ENCODE peak calls at places on chromosomes 2 and 18, in nine cellular contexts. K, D, J, S, I, E, Q, W and R are unnamed samples.

GRCh38 chr2:241636983-241637232 is at the start of gene THAP4:
- DNase-seq in K (no peak), D (no peak), J (no peak), S (peak), I (no peak), E (no peak), Q (peak), W (no peak), R (no peak)

GRCh38 chr2:101442667-101443061 is 32.2 kb downstream of the RFX8 start:
- DNase-seq in K (peak), D (no peak), J (no peak), S (no peak), I (no peak), E (no peak), Q (no peak), W (no peak), R (peak)

GRCh38 chr2:25301453-25302352 is 40.0 kb downstream of the DNMT3A start:
- DNase-seq in K (no peak), D (peak), J (peak), S (no peak), I (peak), E (no peak), Q (peak), W (no peak), R (peak)

GRCh38 chr2:223306371-223306770 is 254.4 kb downstream of the KCNE4 start:
- DNase-seq in K (peak), D (peak), J (peak), S (no peak), I (peak), E (peak), Q (no peak), W (peak), R (peak)

GRCh38 chr2:164690361-164690760 is 69.1 kb upstream of the GRB14 start:
- DNase-seq in K (no peak), D (no peak), J (no peak), S (no peak), I (no peak), E (peak), Q (no peak), W (no peak), R (no peak)

GRCh38 chr2:20514596-20515269 is 67.9 kb downstream of the RHOB start:
- DNase-seq in K (no peak), D (peak), J (no peak), S (peak), I (no peak), E (no peak), Q (no peak), W (no peak), R (peak)

GRCh38 chr2:149291881-149292280 is 38.5 kb upstream of the LYPD6 start:
- DNase-seq in K (no peak), D (no peak), J (no peak), S (no peak), I (no peak), E (no peak), Q (no peak), W (no peak), R (no peak)

GRCh38 chr18:9642799-9643445 is 28.6 kb upstream of the PPP4R1 start:
- DNase-seq in K (no peak), D (no peak), J (no peak), S (no peak), I (no peak), E (peak), Q (no peak), W (no peak), R (no peak)

GRCh38 chr2:10338242-10339188 is 35.8 kb downstream of the HPCAL1 start:
- DNase-seq in K (no peak), D (no peak), J (no peak), S (no peak), I (no peak), E (no peak), Q (no peak), W (no peak), R (no peak)

GRCh38 chr2:9644021-9644420 is 13.2 kb upstream of the YWHAQ start:
- DNase-seq in K (no peak), D (no peak), J (no peak), S (no peak), I (no peak), E (no peak), Q (no peak), W (no peak), R (no peak)

DNA sequence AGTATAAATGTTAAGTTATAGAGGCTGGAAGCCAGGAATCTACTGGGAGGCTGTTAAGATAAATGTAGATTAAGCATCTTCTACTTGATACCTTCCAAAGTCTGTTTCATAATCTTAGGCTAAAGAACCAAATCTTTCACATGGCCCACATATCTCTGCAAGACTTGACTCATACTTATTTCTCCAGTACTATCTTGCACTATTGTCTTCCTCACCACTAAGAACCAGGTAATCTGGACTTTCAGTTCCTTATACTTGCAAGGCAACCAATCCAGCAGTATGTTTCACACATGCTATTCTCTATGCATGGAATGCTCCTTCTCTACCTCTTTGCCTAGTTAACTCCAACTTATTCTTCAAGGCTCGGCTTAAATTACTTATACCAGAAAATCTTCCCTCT is 62.2 kb downstream of the RBMS1 start:
- DNase-seq in K (no peak), D (no peak), J (no peak), S (no peak), I (no peak), E (no peak), Q (no peak), W (no peak), R (peak)
- H3K4me3 ChIP-seq in K (no peak), D (no peak), J (no peak), S (no peak), I (no peak), E (no peak), Q (no peak), W (no peak), R (no peak)

GRCh38 chr2:229780856-229781773 is 66.8 kb upstream of the DNER start:
- DNase-seq in K (peak), D (peak), J (peak), S (no peak), I (peak), E (peak), Q (no peak), W (peak), R (peak)

GRCh38 chr2:229777716-229778115 is 63.4 kb upstream of the DNER start:
- DNase-seq in K (no peak), D (no peak), J (no peak), S (no peak), I (no peak), E (no peak), Q (no peak), W (no peak), R (no peak)

GRCh38 chr2:229774237-229774636 is 59.9 kb upstream of the DNER start:
- DNase-seq in K (no peak), D (no peak), J (no peak), S (no peak), I (no peak), E (no peak), Q (no peak), W (no peak), R (no peak)

GRCh38 chr2:229779650-229780049 is 65.3 kb upstream of the DNER start:
- DNase-seq in K (no peak), D (no peak), J (no peak), S (no peak), I (no peak), E (no peak), Q (no peak), W (no peak), R (no peak)

GRCh38 chr2:229775614-229776313 is 61.4 kb upstream of the DNER start:
- DNase-seq in K (no peak), D (no peak), J (peak), S (no peak), I (peak), E (no peak), Q (no peak), W (no peak), R (peak)
- H3K4me3 ChIP-seq in K (no peak), D (no peak), J (no peak), S (no peak), I (no peak), E (no peak), Q (no peak), W (no peak), R (no peak)

DNA sequence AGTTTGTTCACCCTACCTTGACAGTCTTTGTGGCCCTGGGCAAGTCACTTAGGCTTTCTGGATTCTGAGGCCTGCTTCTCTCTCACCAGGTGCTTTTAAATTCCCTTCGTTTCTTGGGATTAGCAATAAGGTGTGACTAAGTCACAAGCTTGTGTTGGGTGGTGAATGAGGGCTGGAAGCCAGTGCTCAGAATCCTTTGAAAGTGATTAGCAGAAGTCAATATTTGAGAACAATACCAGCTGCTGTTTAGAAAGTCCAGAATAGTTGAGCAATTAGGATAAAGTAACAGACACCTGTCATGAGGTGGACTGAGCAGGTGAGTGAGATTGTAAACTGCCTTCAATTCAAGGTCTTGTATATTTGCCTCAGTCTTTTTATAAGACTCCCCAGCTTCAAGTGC is 19.3 kb upstream of the MGAT5 start:
- DNase-seq in K (no peak), D (no peak), J (peak), S (no peak), I (no peak), E (no peak), Q (no peak), W (no peak), R (no peak)
- H3K4me3 ChIP-seq in K (no peak), D (no peak), J (no peak), S (no peak), I (no peak), E (no peak), Q (no peak), W (no peak), R (no peak)

DNA sequence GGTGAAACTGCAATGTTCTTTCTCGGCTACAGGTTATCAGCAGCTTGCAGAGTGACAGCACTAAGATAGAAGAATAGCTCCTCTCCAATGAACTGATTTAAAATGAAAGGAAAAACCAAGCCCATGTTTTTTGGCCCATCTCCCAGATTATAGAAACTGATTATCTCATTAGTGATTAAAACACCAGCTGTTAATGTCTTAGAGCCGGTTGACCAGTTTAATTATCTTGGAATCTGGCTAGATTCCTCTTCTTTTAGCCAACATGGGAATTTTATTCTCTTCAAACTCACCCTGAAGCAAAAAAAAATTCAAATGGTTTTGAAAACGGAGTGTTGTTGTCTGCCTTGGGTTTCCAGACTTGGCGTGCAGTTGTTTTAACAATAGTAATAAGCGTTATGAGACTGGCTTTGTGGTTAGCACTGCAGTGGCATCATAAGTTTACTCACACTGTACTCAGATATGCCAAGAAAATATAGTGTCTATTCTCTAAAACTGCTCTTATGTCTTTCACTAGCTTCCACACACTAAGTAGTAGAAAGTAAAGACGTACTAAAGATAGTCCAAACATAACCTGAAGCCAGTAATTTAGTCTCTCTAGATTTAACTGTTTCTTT is 665.3 kb downstream of the STK39 start:
- DNase-seq in K (no peak), D (no peak), J (no peak), S (no peak), I (no peak), E (no peak), Q (no peak), W (no peak), R (no peak)
- H3K4me3 ChIP-seq in K (no peak), D (no peak), J (no peak), S (no peak), I (no peak), E (no peak), Q (no peak), W (no peak), R (no peak)

GRCh38 chr18:3415110-3415509 is 34.9 kb upstream of the TGIF1 start:
- DNase-seq in K (no peak), D (no peak), J (no peak), S (no peak), I (no peak), E (no peak), Q (no peak), W (no peak), R (no peak)

GRCh38 chr18:3409811-3410210 is 40.2 kb upstream of the TGIF1 start:
- DNase-seq in K (peak), D (no peak), J (no peak), S (no peak), I (no peak), E (no peak), Q (no peak), W (no peak), R (no peak)

GRCh38 chr18:3410273-3410672 is 39.7 kb upstream of the TGIF1 start:
- DNase-seq in K (no peak), D (no peak), J (no peak), S (no peak), I (no peak), E (no peak), Q (no peak), W (no peak), R (no peak)

GRCh38 chr18:3411854-3412268 is 38.1 kb upstream of the TGIF1 start:
- DNase-seq in K (no peak), D (no peak), J (no peak), S (no peak), I (no peak), E (no peak), Q (no peak), W (no peak), R (no peak)

GRCh38 chr18:3411327-3411726 is 38.6 kb upstream of the TGIF1 start:
- DNase-seq in K (no peak), D (no peak), J (no peak), S (no peak), I (no peak), E (no peak), Q (no peak), W (no peak), R (no peak)
- H3K4me3 ChIP-seq in K (no peak), D (no peak), J (no peak), S (no peak), I (no peak), E (no peak), Q (peak), W (no peak), R (no peak)

GRCh38 chr2:176493221-176493825 is 224.1 kb downstream of the MTX2 start:
- DNase-seq in K (no peak), D (no peak), J (no peak), S (no peak), I (peak), E (peak), Q (no peak), W (no peak), R (no peak)

GRCh38 chr2:176493909-176494308 is 224.7 kb downstream of the MTX2 start:
- DNase-seq in K (no peak), D (no peak), J (no peak), S (no peak), I (no peak), E (no peak), Q (no peak), W (no peak), R (no peak)

GRCh38 chr2:176494949-176495353 is 225.7 kb downstream of the MTX2 start:
- DNase-seq in K (no peak), D (no peak), J (no peak), S (peak), I (no peak), E (no peak), Q (no peak), W (no peak), R (peak)

GRCh38 chr2:176500921-176501320 is 231.7 kb downstream of the MTX2 start:
- DNase-seq in K (no peak), D (no peak), J (no peak), S (no peak), I (no peak), E (no peak), Q (no peak), W (no peak), R (peak)

DNA sequence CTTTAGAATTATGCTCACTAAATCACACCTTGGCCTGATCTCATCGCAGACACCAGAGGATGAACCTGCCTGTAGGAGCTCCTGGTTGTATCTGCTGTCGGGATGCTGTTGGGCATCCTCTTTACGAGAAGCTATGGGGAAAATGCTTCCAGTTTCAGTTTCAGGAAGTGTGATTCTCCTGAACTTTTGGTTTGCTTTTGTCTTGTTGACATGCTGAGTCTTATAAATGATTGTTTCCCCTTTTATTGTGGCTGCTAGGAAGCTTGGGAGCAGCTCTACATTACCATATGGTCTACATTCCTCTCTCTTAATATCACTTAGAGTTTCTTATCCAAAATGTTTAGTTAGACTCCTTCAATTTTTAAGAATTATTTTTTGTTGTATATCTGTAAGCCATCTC is 227.5 kb downstream of the MTX2 start:
- DNase-seq in K (no peak), D (no peak), J (no peak), S (no peak), I (no peak), E (peak), Q (no peak), W (no peak), R (no peak)
- H3K4me3 ChIP-seq in K (no peak), D (no peak), J (no peak), S (no peak), I (no peak), E (no peak), Q (no peak), W (no peak), R (no peak)

GRCh38 chr2:196987298-196987653 is 60.8 kb upstream of the PGAP1 start:
- DNase-seq in K (no peak), D (no peak), J (no peak), S (no peak), I (no peak), E (no peak), Q (no peak), W (no peak), R (peak)
- H3K4me3 ChIP-seq in K (no peak), D (peak), J (no peak), S (no peak), I (no peak), E (peak), Q (no peak), W (no peak), R (peak)

DNA sequence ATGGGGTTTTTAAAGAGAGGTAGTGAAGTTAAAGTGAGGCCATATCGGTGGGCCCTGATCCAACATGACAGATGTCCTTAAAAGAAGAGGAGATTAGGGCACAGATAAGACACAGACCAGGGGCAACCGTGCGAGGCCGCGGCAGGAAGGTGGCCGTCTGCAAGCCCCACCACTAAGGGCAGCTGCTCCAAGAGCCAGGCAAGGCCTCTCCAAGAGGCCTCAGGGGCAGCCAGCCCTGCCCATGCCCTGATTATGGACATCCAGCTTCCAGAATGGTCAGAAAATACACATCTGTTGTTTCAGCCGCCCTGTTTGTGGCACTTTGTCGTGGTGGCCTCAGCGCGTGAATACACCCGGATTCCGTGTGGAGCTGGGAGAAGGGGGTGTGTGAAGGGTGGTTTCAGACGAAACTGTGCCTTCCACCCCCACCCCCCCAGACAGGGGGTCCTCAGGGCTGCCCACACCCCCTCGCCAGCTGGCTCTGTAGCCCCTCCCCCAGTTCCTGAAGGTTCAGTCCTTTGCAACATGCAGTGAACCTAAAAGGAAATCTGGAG is 74.1 kb upstream of the SMAD7 start:
- DNase-seq in K (no peak), D (no peak), J (no peak), S (no peak), I (no peak), E (no peak), Q (no peak), W (no peak), R (no peak)
- H3K4me3 ChIP-seq in K (no peak), D (no peak), J (no peak), S (no peak), I (no peak), E (no peak), Q (no peak), W (no peak), R (no peak)

DNA sequence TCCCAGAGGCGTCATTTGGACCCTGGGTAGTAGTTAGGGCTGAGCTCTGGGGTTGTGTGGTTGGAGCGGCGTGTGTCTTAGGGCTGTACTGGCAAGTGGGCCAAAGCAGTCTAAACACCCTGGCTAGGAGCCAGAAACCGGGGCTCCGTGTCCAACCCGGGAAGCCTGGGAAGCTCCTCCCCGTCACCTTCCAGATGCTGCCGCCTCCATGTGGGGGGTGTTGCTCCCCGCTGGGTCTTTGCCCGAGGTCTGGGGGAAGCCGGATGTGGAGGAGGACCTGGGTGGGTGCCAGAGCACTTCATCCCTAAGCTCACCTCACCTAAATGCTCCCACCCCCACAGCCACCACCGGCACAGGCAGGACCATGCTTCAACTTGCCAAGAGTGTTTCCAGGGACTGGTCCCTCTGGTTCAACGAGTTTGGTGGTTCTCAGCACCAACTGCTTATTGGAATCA is 25.4 kb downstream of the TET3 start:
- DNase-seq in K (no peak), D (no peak), J (no peak), S (peak), I (no peak), E (peak), Q (no peak), W (no peak), R (peak)
- H3K4me3 ChIP-seq in K (no peak), D (no peak), J (no peak), S (no peak), I (no peak), E (peak), Q (no peak), W (no peak), R (no peak)